ENCODE peak calls at places on chromosomes 16 and 17, in nine cellular contexts. K, N, S, Z, R, M, Q, C and F are unnamed samples.
A peak's percentile ranks its signal among the peaks of the same experiment; 100 is the strongest.

GRCh38 chr16:68373528-68374250 is 62.9 kb downstream of the PRMT7 start:
- DNase-seq in M (no peak), S (no peak), K (no peak), N (no peak), C (no peak), Q (no peak), Z (no peak), R (no peak), F (no peak)

GRCh38 chr17:73786286-73786743 is 142.1 kb upstream of the SDK2 start:
- DNase-seq in N (no peak), M (peak; percentile 17), Q (no peak), C (peak; percentile 54), R (no peak), S (no peak), K (no peak), Z (peak; percentile 67), F (no peak)

GRCh38 chr16:10213748-10214147 is 31.5 kb upstream of the GRIN2A start:
- DNase-seq in K (no peak), R (no peak), Q (no peak), N (no peak), S (peak; percentile 41), M (no peak), Z (no peak), C (no peak), F (no peak)

GRCh38 chr16:4327782-4328579 is 12.1 kb downstream of the GLIS2 start:
- DNase-seq in C (no peak), Q (peak; percentile 83), M (peak; percentile 89), N (peak; percentile 69), Z (peak; percentile 72), R (peak; percentile 93), S (peak; percentile 90), K (peak; percentile 91), F (peak; percentile 88)

GRCh38 chr17:8294814-8295316 is 335 bp downstream of the SLC25A35 start:
- DNase-seq in K (no peak), S (no peak), N (no peak), R (no peak), M (no peak), Z (no peak), C (no peak), Q (no peak), F (no peak)

GRCh38 chr16:456891-457483 is 31.5 kb downstream of the RAB11FIP3 start:
- DNase-seq in K (peak; percentile 40), M (no peak), Q (no peak), C (no peak), R (no peak), Z (no peak), S (no peak), N (peak; percentile 56), F (no peak)

GRCh38 chr17:70787721-70788120 is 618.4 kb downstream of the KCNJ2 start:
- DNase-seq in Q (no peak), S (no peak), C (no peak), R (no peak), M (no peak), N (no peak), Z (no peak), K (no peak), F (no peak)

GRCh38 chr16:29745853-29746345 is at the start of gene C16orf54:
- DNase-seq in Q (peak; percentile 34), N (no peak), C (no peak), R (peak; percentile 76), S (peak; percentile 99), K (peak; percentile 19), Z (peak; percentile 69), M (peak; percentile 32), F (peak; percentile 71)

GRCh38 chr17:59406808-59407381 is 75.4 kb downstream of the YPEL2 start:
- DNase-seq in Q (peak; percentile 30), Z (no peak), S (no peak), R (no peak), K (no peak), M (peak; percentile 35), C (peak; percentile 56), N (peak; percentile 57), F (no peak)

GRCh38 chr17:39132192-39132600 is 19.2 kb downstream of the PLXDC1 start:
- DNase-seq in K (peak; percentile 80), Z (no peak), R (peak; percentile 78), S (no peak), M (no peak), C (peak; percentile 51), N (peak; percentile 86), Q (peak; percentile 57), F (peak; percentile 40)

GRCh38 chr16:29687755-29688154 is 8.8 kb downstream of the QPRT start:
- DNase-seq in Z (no peak), N (no peak), C (no peak), Q (no peak), K (no peak), M (no peak), S (no peak), R (no peak), F (no peak)

GRCh38 chr16:30775381-30776099 is 11.5 kb downstream of the ZNF629 start:
- DNase-seq in K (peak; percentile 79), Z (peak; percentile 84), M (peak; percentile 82), C (peak; percentile 88), R (peak; percentile 91), N (peak; percentile 76), Q (peak; percentile 79), S (peak; percentile 92), F (peak; percentile 88)
- TF ChIP-seq POLR2A in K (peak; percentile 8), Z (peak; percentile 39), M (peak; percentile 29), C (peak; percentile 71), R (peak; percentile 11), N (no peak), Q (peak; percentile 38), S (no peak), F (no peak)

DNA sequence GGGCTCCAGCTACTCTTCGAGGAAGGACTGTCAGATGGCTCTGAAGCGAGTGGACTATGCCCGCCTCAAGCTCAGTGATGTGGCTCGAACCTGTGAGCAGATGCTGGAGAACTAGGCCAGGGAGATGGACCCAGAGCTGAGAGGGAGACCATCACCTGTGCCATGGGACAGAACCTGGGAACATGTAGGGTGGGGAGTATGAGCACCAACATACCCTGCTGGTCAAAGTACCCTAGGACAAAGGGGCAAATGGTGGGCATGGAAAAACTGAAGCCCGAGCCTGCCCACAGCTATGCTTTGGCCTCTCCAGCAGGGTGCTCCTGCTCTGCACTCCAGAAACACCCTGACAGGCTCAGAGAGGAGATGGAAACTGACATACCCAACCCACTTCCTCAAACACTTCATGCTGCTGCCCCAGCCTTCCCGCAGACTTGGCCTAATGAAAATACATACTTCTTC is 1.9 kb downstream of the MED11 start:
- DNase-seq in K (no peak), Q (no peak), Z (peak; percentile 49), C (no peak), S (peak; percentile 84), M (no peak), N (no peak), R (no peak), F (peak; percentile 55)
- H3K4me1 ChIP-seq in K (peaks cover 2% of the 10 kb centered on the region), Q (peaks cover 3% of the 10 kb centered on the region), Z (peaks cover 8% of the 10 kb centered on the region), C (peaks cover 17% of the 10 kb centered on the region), S (peaks cover 29% of the 10 kb centered on the region), M (peaks cover 29% of the 10 kb centered on the region), N (no peaks in the 10 kb centered on the region), R (peaks cover 11% of the 10 kb centered on the region), F (peaks cover 17% of the 10 kb centered on the region)

GRCh38 chr16:89722392-89723278 is 1.3 kb downstream of the ZNF276 start:
- DNase-seq in R (peak; percentile 77), S (peak; percentile 96), Z (peak; percentile 93), K (no peak), N (peak; percentile 16), M (peak; percentile 57), Q (peak; percentile 66), C (peak; percentile 78), F (peak; percentile 72)
- TF ChIP-seq POLR2A in R (no peak), S (no peak), Z (peak; percentile 77), K (no peak), N (no peak), M (no peak), Q (no peak), C (no peak), F (no peak)

DNA sequence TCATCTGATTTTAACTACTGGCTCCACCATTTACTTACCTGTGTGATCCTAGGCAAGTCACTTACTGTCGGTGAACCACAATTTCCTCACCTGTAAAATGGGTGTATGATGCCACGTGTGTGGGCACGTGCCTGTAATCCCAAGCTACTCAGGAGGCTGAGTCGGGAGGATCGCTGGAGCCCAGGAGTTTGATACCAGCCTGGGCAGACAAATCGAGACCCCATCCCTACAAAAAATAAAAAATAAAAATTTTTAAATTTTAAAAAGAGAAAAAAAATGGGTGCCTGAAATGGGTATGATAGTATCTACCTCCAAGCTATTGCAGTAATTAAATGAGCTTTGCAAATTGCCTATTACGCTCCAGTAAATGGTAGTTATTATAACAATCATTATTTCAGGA is 225.3 kb downstream of the CCDC182 start:
- DNase-seq in S (no peak), Z (no peak), R (no peak), K (no peak), C (no peak), N (no peak), M (no peak), Q (no peak), F (no peak)
- H3K4me1 ChIP-seq in S (peaks cover 19% of the 10 kb centered on the region), Z (no peaks in the 10 kb centered on the region), R (no peaks in the 10 kb centered on the region), K (peaks cover 9% of the 10 kb centered on the region), C (peaks cover 84% of the 10 kb centered on the region), N (peaks cover 26% of the 10 kb centered on the region), M (peaks cover 19% of the 10 kb centered on the region), Q (no peaks in the 10 kb centered on the region), F (peaks cover 20% of the 10 kb centered on the region)

DNA sequence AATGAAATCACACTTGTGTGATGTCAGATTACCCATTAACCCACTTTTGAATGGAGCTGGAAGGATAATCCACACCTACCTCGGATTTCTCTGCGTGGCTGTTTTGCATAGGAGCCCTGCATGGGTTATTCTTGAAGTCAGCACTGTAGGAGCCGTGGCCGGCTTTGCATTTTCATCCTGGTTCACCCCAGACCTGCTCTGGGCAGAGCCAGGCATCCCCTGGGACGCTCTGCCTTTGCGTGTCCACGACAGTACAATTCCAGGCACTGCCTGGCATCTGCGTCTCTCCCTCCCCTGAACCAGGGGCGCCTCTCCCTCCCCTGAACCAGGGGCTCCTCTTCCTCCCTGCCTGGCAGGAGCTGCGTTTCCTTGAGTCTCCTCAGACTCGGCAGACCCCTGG is 29.7 kb upstream of the ZNF750 start:
- DNase-seq in R (no peak), K (no peak), Q (no peak), Z (no peak), C (no peak), M (no peak), S (peak; percentile 64), N (no peak), F (no peak)
- TF ChIP-seq POLR2A in R (no peak), K (no peak), Q (no peak), Z (no peak), C (no peak), M (no peak), S (no peak), N (no peak), F (no peak)

GRCh38 chr17:2211661-2212327 is 91.8 kb downstream of the SMG6 start:
- DNase-seq in M (no peak), S (no peak), K (peak; percentile 11), N (no peak), Q (no peak), R (no peak), C (no peak), Z (no peak), F (no peak)
- H3K4me1 ChIP-seq in M (no peaks in the 10 kb centered on the region), S (peaks cover 29% of the 10 kb centered on the region), K (peaks cover 21% of the 10 kb centered on the region), N (peaks cover 22% of the 10 kb centered on the region), Q (peaks cover 5% of the 10 kb centered on the region), R (peaks cover 56% of the 10 kb centered on the region), C (no peaks in the 10 kb centered on the region), Z (peaks cover 14% of the 10 kb centered on the region), F (peaks cover 6% of the 10 kb centered on the region)

DNA sequence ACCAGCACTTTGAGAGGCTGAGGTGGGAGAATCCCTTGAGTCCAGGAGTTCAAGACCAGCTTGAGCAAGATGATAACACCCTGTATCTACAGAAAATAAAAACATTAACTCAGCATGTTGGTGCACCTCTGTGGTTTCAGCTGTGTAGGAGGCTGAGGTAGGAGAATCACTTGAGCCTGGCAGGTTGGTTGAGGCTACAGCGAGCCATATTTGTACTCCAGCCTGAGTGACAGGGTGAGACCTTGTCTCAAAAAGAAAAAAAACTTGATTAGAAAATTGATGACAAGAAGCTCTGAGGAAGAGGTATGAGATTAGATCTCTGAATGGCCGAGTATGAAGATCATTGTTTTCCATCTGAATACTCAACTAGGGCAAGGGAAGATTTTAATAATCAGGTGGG is 31.0 kb downstream of the SCPEP1 start:
- DNase-seq in K (no peak), M (no peak), S (no peak), Z (no peak), N (no peak), Q (no peak), R (no peak), C (no peak), F (no peak)
- TF ChIP-seq POLR2A in K (no peak), M (no peak), S (no peak), Z (no peak), N (no peak), Q (no peak), R (no peak), C (no peak), F (no peak)